ENCODE peak calls at places on chromosomes 2 and 18, in nine cellular contexts. J is naive thymus-derived CD4-positive, alpha-beta T cell; V is AG10803; W is fibroblast of mammary gland; Q is lower lobe of right lung; T is CD4-positive, alpha-beta memory T cell; Y is IMR-90; N is HL-60; X is pancreas. L is an unnamed sample.

GRCh38 chr18:73683618-73684238 is 463.9 kb downstream of the FBXO15 start:
- DNase-seq in J (no peak), V (peak; percentile 52), W (peak; percentile 41), Q (no peak), T (no peak), Y (peak; percentile 30), N (no peak), X (no peak), L (no peak)

GRCh38 chr2:168180914-168181313 is 66.5 kb downstream of the STK39 start:
- DNase-seq in J (no peak), V (no peak), W (no peak), Q (no peak), T (no peak), Y (no peak), N (no peak), X (no peak), L (no peak)

GRCh38 chr2:219636941-219637841 is 9.8 kb downstream of the SLC4A3 start:
- DNase-seq in J (no peak), V (no peak), W (no peak), Q (no peak), T (no peak), Y (no peak), N (no peak), X (no peak), L (no peak)

GRCh38 chr2:54083021-54083420 is 32.4 kb upstream of the ACYP2 start:
- DNase-seq in J (no peak), V (peak; percentile 20), W (no peak), Q (no peak), T (no peak), Y (no peak), N (no peak), X (peak; percentile 26), L (no peak)

GRCh38 chr2:212494413-212495020 is 44.1 kb downstream of the ERBB4 start:
- DNase-seq in J (no peak), V (peak; percentile 5), W (no peak), Q (no peak), T (no peak), Y (no peak), N (no peak), X (no peak), L (no peak)

GRCh38 chr2:158509928-158510797 is 53.4 kb downstream of the PKP4 start:
- DNase-seq in J (no peak), V (peak; percentile 70), W (peak; percentile 67), Q (no peak), T (no peak), Y (peak; percentile 64), N (no peak), X (no peak), L (no peak)

GRCh38 chr2:81648370-81648769 is 1343.8 kb upstream of the LRRTM1 start:
- DNase-seq in J (no peak), V (no peak), W (no peak), Q (no peak), T (no peak), Y (no peak), N (no peak), X (no peak), L (no peak)

GRCh38 chr2:224837558-224837957 is 121.4 kb upstream of the CCDC195 start:
- DNase-seq in J (no peak), V (peak; percentile 92), W (peak; percentile 92), Q (no peak), T (no peak), Y (peak; percentile 95), N (no peak), X (no peak), L (no peak)

GRCh38 chr2:157497603-157498314 is 53.9 kb upstream of the CYTIP start:
- DNase-seq in J (peak; percentile 61), V (peak; percentile 56), W (peak; percentile 50), Q (no peak), T (peak; percentile 40), Y (peak; percentile 49), N (no peak), X (no peak), L (no peak)

GRCh38 chr2:224941958-224942357 is 100.3 kb downstream of the DOCK10 start:
- DNase-seq in J (no peak), V (no peak), W (no peak), Q (no peak), T (no peak), Y (no peak), N (no peak), X (no peak), L (no peak)

GRCh38 chr2:94997981-94998920 is 27.3 kb upstream of the MAL start:
- DNase-seq in J (no peak), V (no peak), W (no peak), Q (peak; percentile 45), T (no peak), Y (no peak), N (no peak), X (no peak), L (no peak)

GRCh38 chr2:128313076-128313836 is 5.4 kb downstream of the HS6ST1 start:
- DNase-seq in J (no peak), V (peak; percentile 55), W (peak; percentile 64), Q (peak; percentile 40), T (no peak), Y (peak; percentile 63), N (no peak), X (no peak), L (no peak)

GRCh38 chr2:37324786-37325624 is at the start of gene PRKD3:
- DNase-seq in J (peak; percentile 66), V (peak; percentile 40), W (peak; percentile 37), Q (no peak), T (peak; percentile 74), Y (peak; percentile 39), N (no peak), X (peak; percentile 82), L (peak; percentile 85)

GRCh38 chr2:37324536-37324785 is 172 bp downstream of the PRKD3 start:
- DNase-seq in J (peak; percentile 69), V (peak; percentile 73), W (peak; percentile 59), Q (peak; percentile 90), T (no peak), Y (peak; percentile 74), N (peak; percentile 55), X (peak; percentile 89), L (no peak)

GRCh38 chr2:37326866-37327634 is 2.4 kb upstream of the PRKD3 start:
- DNase-seq in J (no peak), V (no peak), W (peak; percentile 21), Q (no peak), T (no peak), Y (no peak), N (no peak), X (no peak), L (no peak)

GRCh38 chr2:37325625-37326071 is 1.0 kb upstream of the PRKD3 start:
- DNase-seq in J (no peak), V (no peak), W (peak; percentile 12), Q (no peak), T (peak; percentile 10), Y (no peak), N (no peak), X (no peak), L (no peak)

DNA sequence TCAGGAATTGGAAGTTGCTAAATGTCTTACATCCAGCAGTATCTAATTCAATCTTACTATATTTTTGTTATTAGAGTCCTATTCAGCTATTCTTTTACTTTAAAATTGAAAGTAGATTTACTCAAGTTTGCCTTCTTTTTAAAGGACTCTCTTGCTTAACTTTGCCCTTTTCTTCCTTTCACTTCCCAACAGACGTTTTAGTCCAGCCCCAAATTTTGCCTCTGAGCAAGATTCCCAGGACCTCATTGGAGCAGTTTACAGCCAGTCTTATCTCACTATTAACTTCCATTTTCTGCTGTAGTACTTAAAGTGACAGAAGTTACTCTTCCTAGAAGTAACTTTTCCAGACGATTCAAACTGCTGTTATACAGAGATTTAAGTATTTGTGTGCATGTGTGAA is 1.7 kb upstream of the PRKD3 start:
- DNase-seq in J (no peak), V (peak; percentile 86), W (peak; percentile 91), Q (no peak), T (no peak), Y (peak; percentile 86), N (no peak), X (no peak), L (no peak)
- H3K4me3 ChIP-seq in J (no peak overlapping the region), V (peak overlapping the region; percentile 35), W (peak overlapping the region; percentile 24), Q (peak overlapping the region; percentile 84), T (no peak overlapping the region), Y (no peak overlapping the region), N (no peak overlapping the region), X (no peak overlapping the region), L (peak overlapping the region; percentile 96)

DNA sequence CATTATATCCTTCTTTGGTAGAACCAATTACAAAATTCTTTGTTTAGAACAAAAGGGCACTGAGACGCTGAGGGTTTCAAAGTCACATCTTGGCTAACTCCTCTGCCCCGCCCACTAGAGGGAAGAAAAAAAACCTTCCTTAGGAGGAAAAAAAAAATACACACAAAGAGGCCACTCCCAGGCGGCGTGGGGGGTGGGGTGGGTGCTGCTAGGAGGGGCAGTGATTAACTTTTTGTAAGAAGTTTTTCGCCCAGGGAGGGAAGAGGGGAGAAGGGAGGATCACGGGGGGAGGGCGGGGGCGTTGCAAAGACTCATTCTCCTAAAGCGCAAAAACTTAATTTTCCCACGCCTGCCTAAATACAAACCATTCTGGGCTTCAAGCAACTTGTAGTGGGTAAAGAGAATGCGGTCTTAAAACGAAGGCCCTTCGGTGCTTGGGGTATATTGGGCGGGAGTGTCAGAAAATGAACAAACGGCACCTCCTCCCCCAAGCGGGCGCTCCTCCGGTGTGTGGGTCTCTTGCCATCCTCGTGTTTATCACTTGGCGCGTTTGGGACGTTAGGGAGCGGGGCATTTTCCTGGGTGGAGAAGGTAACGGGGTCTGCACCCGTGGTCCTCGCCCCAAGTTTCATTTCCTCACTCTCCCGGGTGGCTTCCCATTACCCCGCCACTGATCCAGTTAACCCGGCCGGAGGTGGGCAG is 1.7 kb downstream of the CXCR4 start:
- DNase-seq in J (peak; percentile 92), V (no peak), W (no peak), Q (peak; percentile 87), T (peak; percentile 86), Y (no peak), N (peak; percentile 67), X (no peak), L (no peak)
- H3K4me3 ChIP-seq in J (peak overlapping the region; percentile 89), V (no peak overlapping the region), W (no peak overlapping the region), Q (peak overlapping the region; percentile 61), T (peak overlapping the region; percentile 65), Y (no peak overlapping the region), N (peak overlapping the region; percentile 87), X (peak overlapping the region; percentile 28), L (peak overlapping the region; percentile 69)

DNA sequence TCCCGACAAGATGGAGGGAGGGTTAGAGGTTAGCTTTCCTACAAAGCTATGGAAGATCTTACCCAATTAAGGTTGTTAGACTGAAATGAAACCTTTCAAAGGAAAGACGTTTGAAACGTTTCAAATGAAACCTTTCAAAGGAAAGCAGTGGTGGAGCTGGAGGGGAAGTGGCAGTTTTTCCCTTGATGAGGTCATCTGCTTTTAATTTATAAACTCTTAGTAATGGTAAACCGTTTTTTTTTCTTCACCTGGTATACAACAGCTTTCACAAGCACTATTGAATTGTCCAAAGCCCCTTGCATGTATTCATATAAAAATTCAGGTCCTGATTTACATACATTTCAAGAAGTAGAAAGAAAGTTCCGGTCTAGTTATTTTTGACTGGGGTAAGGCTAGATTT is 7.4 kb downstream of the PMAIP1 start:
- DNase-seq in J (no peak), V (peak; percentile 8), W (peak; percentile 59), Q (no peak), T (no peak), Y (no peak), N (peak; percentile 82), X (no peak), L (no peak)
- H3K4me3 ChIP-seq in J (no peak overlapping the region), V (no peak overlapping the region), W (no peak overlapping the region), Q (no peak overlapping the region), T (no peak overlapping the region), Y (no peak overlapping the region), N (no peak overlapping the region), X (no peak overlapping the region), L (no peak overlapping the region)

DNA sequence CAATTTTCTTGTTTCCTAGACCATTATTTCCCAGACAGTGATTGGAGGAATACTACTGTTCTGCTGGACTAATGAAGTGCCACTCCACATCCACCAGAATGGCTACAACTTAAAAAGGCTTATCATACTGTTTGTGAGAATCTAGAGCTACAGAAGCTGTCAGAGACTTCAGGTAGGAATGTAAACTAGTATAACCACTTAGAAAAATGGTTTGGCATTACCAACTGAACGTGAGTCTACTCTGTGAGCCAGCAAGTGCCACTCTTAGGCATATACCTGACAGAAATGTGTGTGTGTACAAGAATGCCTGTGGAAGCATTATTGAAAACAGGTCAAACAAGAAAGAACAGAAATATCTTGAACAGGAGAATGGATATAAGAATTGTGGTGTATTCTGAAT is 4.2 kb upstream of the SCN3A start:
- DNase-seq in J (no peak), V (no peak), W (no peak), Q (no peak), T (no peak), Y (no peak), N (no peak), X (no peak), L (no peak)
- H3K4me3 ChIP-seq in J (no peak overlapping the region), V (no peak overlapping the region), W (no peak overlapping the region), Q (no peak overlapping the region), T (no peak overlapping the region), Y (no peak overlapping the region), N (no peak overlapping the region), X (no peak overlapping the region), L (no peak overlapping the region)

L was measured in coronary artery.